ENCODE peak calls at places on chromosome 12, in six cellular contexts. G is hepatocyte, K is heart left ventricle, F is heart right ventricle, S is mesendoderm, C is cardiac muscle cell. H is an unnamed sample. For H3K4me1, the result is how much of the 10 kb centered on the place peaks cover.

GRCh38 chr12:11542599-11542998 is 106.9 kb upstream of the ETV6 start:
- DNase-seq in F (no peak), S (peak), C (peak), G (no peak), K (no peak), H (no peak)

GRCh38 chr12:42589465-42590323 is at the start of gene PRICKLE1:
- DNase-seq in G (peak), K (peak), S (peak), F (peak), C (peak), H (no peak)

GRCh38 chr12:59075968-59076367 is 155.7 kb upstream of the LRIG3 start:
- DNase-seq in G (no peak), C (no peak), F (no peak), K (no peak), S (peak), H (no peak)

GRCh38 chr12:95415451-95415850 is 58.5 kb upstream of the METAP2 start:
- DNase-seq in K (no peak), G (no peak), F (no peak), C (no peak), S (no peak), H (no peak)

GRCh38 chr12:113469893-113470743 is 1.6 kb downstream of the LHX5 start:
- DNase-seq in S (no peak), G (no peak), F (no peak), K (no peak), C (no peak), H (no peak)

GRCh38 chr12:47547077-47547476 is 158.8 kb downstream of the RPAP3 start:
- DNase-seq in S (peak), C (no peak), K (no peak), G (no peak), F (no peak), H (no peak)

GRCh38 chr12:113276306-113276705 is 55.0 kb downstream of the TPCN1 start:
- DNase-seq in K (no peak), F (no peak), S (no peak), C (no peak), G (no peak), H (no peak)

GRCh38 chr12:131102991-131103609 is 149.4 kb downstream of the ADGRD1 start:
- DNase-seq in S (peak), C (no peak), K (no peak), F (no peak), G (no peak), H (no peak)

GRCh38 chr12:71719647-71720370 is 33.9 kb downstream of the TMEM19 start:
- DNase-seq in G (no peak), K (no peak), F (no peak), C (no peak), S (no peak), H (peak)

GRCh38 chr12:1826401-1826800 is 6.0 kb downstream of the LRTM2 start:
- DNase-seq in C (no peak), S (no peak), K (no peak), F (no peak), G (no peak), H (no peak)

GRCh38 chr12:52517888-52518287 is 2.3 kb downstream of the KRT5 start:
- DNase-seq in C (no peak), G (no peak), F (no peak), S (no peak), K (no peak), H (no peak)

GRCh38 chr12:119334459-119335170 is at the start of gene CCDC60:
- DNase-seq in F (no peak), C (peak), K (no peak), G (peak), S (peak), H (peak)

GRCh38 chr12:127588224-127588623 is 678.7 kb upstream of the TMEM132C start:
- DNase-seq in K (no peak), S (peak), G (no peak), F (no peak), C (no peak), H (no peak)

GRCh38 chr12:94186461-94187237 is 38.3 kb downstream of the PLXNC1 start:
- DNase-seq in G (peak), S (peak), K (peak), F (no peak), C (peak), H (peak)

GRCh38 chr12:17949558-17950141 is 140.3 kb downstream of the RERGL start:
- DNase-seq in G (no peak), C (no peak), S (no peak), F (no peak), K (no peak), H (no peak)

GRCh38 chr12:20101046-20101445 is 267.3 kb upstream of the PDE3A start:
- DNase-seq in G (no peak), F (no peak), K (peak), C (no peak), S (no peak), H (no peak)

GRCh38 chr12:116563262-116563661 is 4.1 kb downstream of the MAP1LC3B2 start:
- DNase-seq in C (no peak), G (no peak), S (no peak), F (no peak), K (no peak), H (no peak)

GRCh38 chr12:11648514-11649412 is 711 bp upstream of the ETV6 start:
- DNase-seq in K (peak), G (peak), C (peak), S (peak), F (peak), H (peak)

GRCh38 chr12:90207799-90208198 is 499.2 kb upstream of the ATP2B1 start:
- DNase-seq in K (no peak), G (no peak), F (no peak), S (no peak), C (no peak), H (no peak)

GRCh38 chr12:99154264-99154982 is 493.1 kb upstream of the GARIN6 start:
- DNase-seq in S (peak), K (peak), G (no peak), F (no peak), C (peak), H (no peak)

GRCh38 chr12:59113831-59114273 is 193.5 kb upstream of the LRIG3 start:
- DNase-seq in K (peak), F (peak), G (peak), S (peak), C (peak), H (peak)

GRCh38 chr12:122190842-122191668 is 8.1 kb downstream of the LRRC43 start:
- DNase-seq in K (no peak), C (peak), F (peak), S (peak), G (peak), H (peak)

GRCh38 chr12:67710582-67710981 is 62.0 kb downstream of the DYRK2 start:
- DNase-seq in S (no peak), F (peak), C (no peak), G (peak), K (no peak), H (peak)

GRCh38 chr12:83122623-83122934 is 435.9 kb downstream of the TMTC2 start:
- DNase-seq in C (no peak), K (no peak), F (no peak), S (no peak), G (no peak), H (no peak)

GRCh38 chr12:15323530-15323929 is 1.2 kb downstream of the PTPRO start:
- DNase-seq in G (no peak), S (no peak), K (no peak), F (no peak), C (peak), H (no peak)

GRCh38 chr12:71300772-71301675 is 138.6 kb upstream of the LGR5 start:
- DNase-seq in K (no peak), S (no peak), G (no peak), F (no peak), C (no peak), H (no peak)

GRCh38 chr12:109444263-109444662 is 32.8 kb downstream of the KCTD10 start:
- DNase-seq in C (no peak), K (no peak), F (no peak), S (no peak), G (no peak), H (no peak)

GRCh38 chr12:15738438-15739015 is 50.7 kb downstream of the EPS8 start:
- DNase-seq in C (no peak), S (no peak), K (no peak), F (no peak), G (no peak), H (no peak)

GRCh38 chr12:114369088-114369487 is 36.9 kb downstream of the TBX5 start:
- DNase-seq in G (no peak), C (no peak), F (no peak), K (no peak), S (no peak), H (no peak)

GRCh38 chr12:23950775-23951391 is 1.4 kb upstream of the SOX5 start:
- DNase-seq in C (peak), F (peak), S (no peak), G (peak), K (no peak), H (no peak)

GRCh38 chr12:113191236-113191635 is 5.7 kb downstream of the RITA1 start:
- DNase-seq in S (no peak), C (no peak), G (no peak), F (no peak), K (no peak), H (no peak)

GRCh38 chr12:2273288-2273687 is 220.5 kb downstream of the CACNA1C start:
- DNase-seq in F (no peak), G (no peak), S (no peak), C (no peak), K (peak), H (no peak)

DNA sequence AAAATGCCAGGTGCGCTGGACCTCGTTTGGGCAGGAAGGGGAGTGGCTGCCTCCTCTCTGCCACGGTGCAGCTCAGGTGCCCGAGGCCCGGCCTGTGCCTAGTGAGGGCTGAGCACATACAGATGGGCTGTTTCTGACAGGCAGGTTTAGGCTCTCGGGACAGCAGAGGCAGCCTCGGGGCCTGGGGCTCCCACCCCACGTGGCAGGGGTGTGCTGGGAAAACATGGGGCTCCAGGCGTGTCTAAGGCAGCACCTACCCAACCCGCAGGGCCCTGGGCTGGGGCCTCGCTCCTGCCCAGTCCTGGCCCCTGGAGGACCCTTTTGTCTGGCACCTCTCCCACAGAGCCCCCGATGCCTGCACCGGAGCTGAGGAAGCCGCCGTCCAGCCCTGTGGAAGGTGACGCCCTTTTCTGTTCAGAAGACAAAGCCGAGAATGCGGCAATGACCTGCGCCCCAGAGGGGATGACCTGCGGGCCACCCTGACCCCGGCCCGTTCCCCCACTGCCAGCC is 76.4 kb upstream of the GALNT9 start:
- DNase-seq in C (no peak), G (no peak), F (no peak), S (no peak), K (no peak), H (no peak)
- H3K4me1 ChIP-seq in C (under half), G (under half), F (under half), S (under half), K (under half), H (under half)

GRCh38 chr12:32542550-32543229 is 136.4 kb upstream of the DNM1L start:
- DNase-seq in C (no peak), S (no peak), K (no peak), F (no peak), G (no peak), H (no peak)
- H3K4me1 ChIP-seq in C (under half), S (under half), K (under half), F (half or more), G (under half), H (under half)

DNA sequence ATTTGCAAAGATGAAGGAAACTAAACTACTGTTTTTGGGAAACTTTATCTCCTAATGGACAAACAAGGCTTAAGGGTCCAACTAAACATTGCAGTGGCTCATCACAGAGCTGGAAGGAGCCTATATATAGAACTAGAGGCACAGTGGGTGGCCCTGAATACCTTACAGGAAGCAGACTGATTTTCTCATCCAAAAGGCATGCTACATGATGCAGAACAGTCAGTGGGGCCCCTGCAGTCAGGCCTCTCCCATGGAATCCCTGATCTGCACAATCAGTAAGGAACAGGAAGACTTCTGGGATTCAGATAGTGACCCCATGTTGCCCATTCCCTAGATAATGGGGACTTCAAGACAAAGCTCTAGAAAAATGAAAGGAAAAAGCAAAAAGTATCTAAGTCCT is 1.9 kb upstream of the LLPH start:
- DNase-seq in F (peak), S (peak), C (peak), K (peak), G (peak), H (no peak)
- H3K4me1 ChIP-seq in F (under half), S (under half), C (under half), K (under half), G (under half), H (under half)

DNA sequence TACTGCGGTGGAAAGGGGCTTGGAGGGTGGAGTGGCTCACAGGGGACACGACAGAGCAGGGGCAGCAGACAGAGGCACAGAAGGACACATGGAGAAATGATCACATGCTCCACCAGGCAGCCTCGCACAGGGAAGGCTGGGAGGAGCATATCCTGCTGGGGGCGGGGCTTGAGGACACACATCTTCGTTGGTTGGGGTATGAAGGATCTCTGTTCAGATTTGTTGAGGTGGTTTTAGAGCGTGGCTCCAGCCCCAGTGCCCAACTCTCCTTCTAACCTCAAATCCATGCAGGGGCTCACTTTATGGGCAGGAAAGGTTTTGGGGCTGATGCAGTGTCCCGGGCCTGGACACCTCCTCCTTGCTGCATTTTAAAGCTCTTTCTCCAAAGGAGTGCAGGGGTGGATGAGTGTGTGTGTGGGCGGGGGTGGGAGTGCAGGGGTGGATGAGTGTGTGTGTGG is 741 bp upstream of the P3H3 start:
- DNase-seq in G (peak), K (peak), S (peak), C (peak), F (peak), H (peak)
- H3K4me1 ChIP-seq in G (under half), K (under half), S (under half), C (under half), F (under half), H (under half)

GRCh38 chr12:38890102-38890501 is 15.3 kb downstream of the CPNE8 start:
- DNase-seq in K (no peak), S (no peak), G (peak), C (no peak), F (no peak), H (no peak)

GRCh38 chr12:38895446-38895845 is 9.9 kb downstream of the CPNE8 start:
- DNase-seq in F (no peak), G (no peak), C (no peak), S (no peak), K (no peak), H (no peak)

GRCh38 chr12:38889297-38889815 is 16.0 kb downstream of the CPNE8 start:
- DNase-seq in K (no peak), S (no peak), C (no peak), F (no peak), G (no peak), H (no peak)

GRCh38 chr12:38892976-38893375 is 12.4 kb downstream of the CPNE8 start:
- DNase-seq in K (no peak), G (no peak), S (no peak), C (no peak), F (no peak), H (no peak)

GRCh38 chr12:38892090-38892786 is 13.2 kb downstream of the CPNE8 start:
- DNase-seq in G (peak), S (peak), C (no peak), F (no peak), K (no peak), H (no peak)
- H3K4me1 ChIP-seq in G (under half), S (under half), C (under half), F (under half), K (under half), H (under half)

DNA sequence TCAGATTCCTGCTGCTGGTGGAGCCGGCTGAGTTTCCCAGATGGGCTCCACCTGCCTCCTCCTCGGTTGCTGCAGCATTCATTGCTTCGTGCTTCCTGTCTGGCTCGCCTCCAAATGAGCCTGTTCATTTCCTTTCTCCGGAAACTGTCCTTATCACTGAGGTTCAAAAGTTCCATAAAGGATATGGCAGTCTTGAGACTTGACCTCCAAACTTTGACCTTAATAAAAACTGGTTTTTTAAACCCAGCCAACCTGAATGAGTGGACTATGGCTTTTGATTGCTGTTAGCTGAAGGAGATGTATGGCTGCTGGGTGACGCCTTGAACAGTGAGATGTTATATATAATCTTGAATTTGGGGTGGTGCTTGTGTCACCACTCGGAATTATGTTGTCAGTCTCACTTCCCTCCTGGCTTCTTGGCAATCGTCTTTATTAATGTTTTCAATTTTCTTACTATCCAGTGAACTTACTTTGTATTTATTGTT is 62.7 kb downstream of the RASSF3 start:
- DNase-seq in K (peak), C (no peak), F (peak), G (peak), S (no peak), H (no peak)
- H3K4me1 ChIP-seq in K (half or more), C (half or more), F (half or more), G (under half), S (under half), H (under half)

DNA sequence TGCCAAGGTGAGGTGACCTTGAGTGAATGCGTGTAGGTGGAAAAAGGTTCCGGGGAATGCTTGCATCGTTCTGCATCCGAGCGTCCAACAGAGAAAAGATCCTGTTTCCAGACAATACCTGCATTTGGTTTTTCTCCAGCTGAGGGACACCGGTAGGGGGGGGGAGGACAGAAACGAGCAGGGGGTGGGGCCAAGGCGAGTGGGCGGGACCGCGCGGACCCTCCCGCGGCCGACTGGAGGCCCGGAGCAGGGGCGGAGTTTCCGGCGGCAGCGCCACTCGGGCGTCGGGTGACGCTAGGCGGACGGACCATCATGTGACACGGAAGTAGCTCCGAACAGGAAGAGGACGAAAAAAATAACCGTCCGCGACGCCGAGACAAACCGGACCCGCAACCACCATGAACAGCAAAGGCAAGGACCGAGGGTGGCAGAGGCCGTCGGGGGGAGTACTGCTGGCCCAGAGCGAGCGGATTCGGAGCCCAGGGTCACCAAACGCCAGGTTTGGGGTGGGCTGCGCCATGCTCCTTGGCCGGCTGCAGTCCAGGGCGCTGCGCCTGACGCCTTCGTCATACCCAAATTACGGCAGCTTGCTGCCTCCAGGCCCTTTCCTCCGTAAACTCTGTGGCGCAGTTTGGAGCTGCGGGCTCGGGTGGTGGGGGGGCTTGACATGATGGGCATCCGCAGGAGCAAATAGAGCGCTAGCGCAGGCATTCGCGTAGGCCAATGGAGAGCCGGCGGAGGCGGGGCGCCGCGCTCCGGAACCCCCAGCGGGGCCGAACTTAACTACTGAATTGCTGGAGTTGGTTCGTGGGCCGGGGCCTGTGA is at the start of gene DAZAP2:
- DNase-seq in K (peak), S (peak), F (peak), G (peak), C (peak), H (peak)
- H3K4me1 ChIP-seq in K (under half), S (under half), F (under half), G (under half), C (under half), H (under half)

GRCh38 chr12:124556067-124556466 is 11.3 kb downstream of the NCOR2 start:
- DNase-seq in F (no peak), G (no peak), K (no peak), C (no peak), S (no peak), H (no peak)
- H3K4me1 ChIP-seq in F (half or more), G (under half), K (under half), C (under half), S (under half), H (under half)